ENCODE peak calls at places on chromosomes 4 and X, in four cellular contexts. One of them, this sample, is unnamed.

GRCh38 chrX:50798782-50799181 is 15.2 kb downstream of the SHROOM4 start:
- DNase-seq in EL: no peak
- DNase-seq in HCEC 1CT: no peak
- DNase-seq in CD4-positive, CD25-positive, alpha-beta regulatory T cell: no peak
- DNase-seq in this sample: no peak

GRCh38 chr4:31237242-31237641 is 517.1 kb downstream of the PCDH7 start:
- DNase-seq in HCEC 1CT: no peak
- DNase-seq in CD4-positive, CD25-positive, alpha-beta regulatory T cell: no peak
- DNase-seq in EL: no peak
- DNase-seq in this sample: no peak

GRCh38 chr4:65120287-65120686 is 550.0 kb downstream of the EPHA5 start:
- DNase-seq in CD4-positive, CD25-positive, alpha-beta regulatory T cell: no peak
- DNase-seq in HCEC 1CT: no peak
- DNase-seq in EL: no peak
- DNase-seq in this sample: no peak

GRCh38 chr4:75107703-75108612 is 175.0 kb downstream of the PARM1 start:
- DNase-seq in EL: no peak
- DNase-seq in CD4-positive, CD25-positive, alpha-beta regulatory T cell: no peak
- DNase-seq in HCEC 1CT: no peak
- DNase-seq in this sample: no peak

GRCh38 chr4:113958766-113959540 is 20.5 kb downstream of the ARSJ start:
- DNase-seq in HCEC 1CT: peak
- DNase-seq in CD4-positive, CD25-positive, alpha-beta regulatory T cell: no peak
- DNase-seq in EL: peak
- DNase-seq in this sample: no peak

GRCh38 chr4:74623041-74623440 is 171.3 kb downstream of the BTC start:
- DNase-seq in EL: peak
- DNase-seq in HCEC 1CT: peak
- DNase-seq in CD4-positive, CD25-positive, alpha-beta regulatory T cell: no peak
- DNase-seq in this sample: peak

GRCh38 chr4:1023895-1024740 is 12.7 kb downstream of the FGFRL1 start:
- DNase-seq in CD4-positive, CD25-positive, alpha-beta regulatory T cell: no peak
- DNase-seq in EL: no peak
- DNase-seq in HCEC 1CT: no peak
- DNase-seq in this sample: no peak

GRCh38 chrX:20362268-20363002 is 95.7 kb upstream of the RPS6KA3 start:
- DNase-seq in CD4-positive, CD25-positive, alpha-beta regulatory T cell: no peak
- DNase-seq in EL: peak
- DNase-seq in HCEC 1CT: no peak
- DNase-seq in this sample: no peak

GRCh38 chrX:153317996-153318722 is 3.4 kb downstream of the PNMA6F start:
- DNase-seq in CD4-positive, CD25-positive, alpha-beta regulatory T cell: no peak
- DNase-seq in EL: no peak
- DNase-seq in HCEC 1CT: no peak
- DNase-seq in this sample: no peak

GRCh38 chr4:81421346-81422218 is 50.1 kb downstream of the RASGEF1B start:
- DNase-seq in CD4-positive, CD25-positive, alpha-beta regulatory T cell: no peak
- DNase-seq in HCEC 1CT: no peak
- DNase-seq in EL: no peak
- DNase-seq in this sample: peak

GRCh38 chr4:42656986-42657792 is at the start of gene ATP8A1:
- DNase-seq in HCEC 1CT: peak
- DNase-seq in CD4-positive, CD25-positive, alpha-beta regulatory T cell: peak
- DNase-seq in EL: peak
- DNase-seq in this sample: peak

GRCh38 chr4:1416051-1416947 is 10.1 kb upstream of the NKX1-1 start:
- DNase-seq in HCEC 1CT: no peak
- DNase-seq in CD4-positive, CD25-positive, alpha-beta regulatory T cell: no peak
- DNase-seq in EL: no peak
- DNase-seq in this sample: peak

GRCh38 chr4:159101983-159102622 is 776 bp upstream of the RAPGEF2 start:
- DNase-seq in HCEC 1CT: no peak
- DNase-seq in EL: no peak
- DNase-seq in CD4-positive, CD25-positive, alpha-beta regulatory T cell: peak
- DNase-seq in this sample: peak

GRCh38 chr4:5220028-5220427 is 168.7 kb downstream of the STK32B start:
- DNase-seq in HCEC 1CT: no peak
- DNase-seq in CD4-positive, CD25-positive, alpha-beta regulatory T cell: no peak
- DNase-seq in EL: peak
- DNase-seq in this sample: peak

GRCh38 chrX:46713672-46714487 is 45.0 kb downstream of the SLC9A7 start:
- DNase-seq in EL: peak
- DNase-seq in CD4-positive, CD25-positive, alpha-beta regulatory T cell: no peak
- DNase-seq in HCEC 1CT: peak
- DNase-seq in this sample: no peak

GRCh38 chr4:143286733-143287570 is 49.7 kb upstream of the GAB1 start:
- DNase-seq in EL: peak
- DNase-seq in CD4-positive, CD25-positive, alpha-beta regulatory T cell: no peak
- DNase-seq in HCEC 1CT: peak
- DNase-seq in this sample: no peak

GRCh38 chr4:103496800-103497199 is 223.0 kb downstream of the TACR3 start:
- DNase-seq in HCEC 1CT: no peak
- DNase-seq in EL: no peak
- DNase-seq in CD4-positive, CD25-positive, alpha-beta regulatory T cell: no peak
- DNase-seq in this sample: no peak

GRCh38 chrX:9635805-9636204 is 129.8 kb downstream of the GPR143 start:
- DNase-seq in CD4-positive, CD25-positive, alpha-beta regulatory T cell: no peak
- DNase-seq in HCEC 1CT: no peak
- DNase-seq in EL: peak
- DNase-seq in this sample: no peak

GRCh38 chrX:154549766-154550165 is 2.3 kb downstream of the IKBKG start:
- DNase-seq in CD4-positive, CD25-positive, alpha-beta regulatory T cell: no peak
- DNase-seq in EL: no peak
- DNase-seq in HCEC 1CT: peak
- DNase-seq in this sample: no peak

GRCh38 chr4:63396269-63396668 is 1013.0 kb downstream of the TECRL start:
- DNase-seq in EL: no peak
- DNase-seq in HCEC 1CT: no peak
- DNase-seq in CD4-positive, CD25-positive, alpha-beta regulatory T cell: no peak
- DNase-seq in this sample: no peak

GRCh38 chr4:86034616-86035015 is 325.2 kb downstream of the MAPK10 start:
- DNase-seq in CD4-positive, CD25-positive, alpha-beta regulatory T cell: no peak
- DNase-seq in HCEC 1CT: no peak
- DNase-seq in EL: no peak
- DNase-seq in this sample: no peak

GRCh38 chrX:46571423-46572294 is 1.9 kb upstream of the CHST7 start:
- DNase-seq in EL: no peak
- DNase-seq in HCEC 1CT: no peak
- DNase-seq in CD4-positive, CD25-positive, alpha-beta regulatory T cell: no peak
- DNase-seq in this sample: no peak

GRCh38 chr4:114296126-114296525 is 302.5 kb upstream of the UGT8 start:
- DNase-seq in CD4-positive, CD25-positive, alpha-beta regulatory T cell: no peak
- DNase-seq in EL: no peak
- DNase-seq in HCEC 1CT: no peak
- DNase-seq in this sample: no peak

GRCh38 chr4:70722199-70722791 is 531 bp downstream of the RUFY3 start:
- DNase-seq in CD4-positive, CD25-positive, alpha-beta regulatory T cell: no peak
- DNase-seq in HCEC 1CT: peak
- DNase-seq in EL: peak
- DNase-seq in this sample: no peak

GRCh38 chrX:85244411-85245210 is 820 bp downstream of the ZNF711 start:
- DNase-seq in EL: no peak
- DNase-seq in HCEC 1CT: no peak
- DNase-seq in CD4-positive, CD25-positive, alpha-beta regulatory T cell: no peak
- DNase-seq in this sample: peak

GRCh38 chrX:26522501-26522900 is 306.5 kb downstream of the MAGEB5 start:
- DNase-seq in EL: no peak
- DNase-seq in HCEC 1CT: no peak
- DNase-seq in CD4-positive, CD25-positive, alpha-beta regulatory T cell: no peak
- DNase-seq in this sample: no peak

GRCh38 chrX:132615396-132616131 is 126.7 kb upstream of the MBNL3 start:
- DNase-seq in CD4-positive, CD25-positive, alpha-beta regulatory T cell: peak
- DNase-seq in EL: peak
- DNase-seq in HCEC 1CT: peak
- DNase-seq in this sample: peak

GRCh38 chrX:10482262-10482661 is 138.1 kb downstream of the MID1 start:
- DNase-seq in EL: no peak
- DNase-seq in HCEC 1CT: no peak
- DNase-seq in CD4-positive, CD25-positive, alpha-beta regulatory T cell: no peak
- DNase-seq in this sample: no peak

GRCh38 chrX:114134465-114134864 is 449.4 kb upstream of the HTR2C start:
- DNase-seq in CD4-positive, CD25-positive, alpha-beta regulatory T cell: no peak
- DNase-seq in EL: no peak
- DNase-seq in HCEC 1CT: no peak
- DNase-seq in this sample: no peak